ENCODE peak calls at places on chromosomes 7 and 10, in six cellular contexts. U is neural progenitor cell, C is MM.1S, J is PC-9, M is PC-3, G is GM23338. W is an unnamed sample. For H3F3A, the result is how much of the 10 kb centered on the place peaks cover.

GRCh38 chr7:118734541-118734940 is 510.0 kb downstream of the ANKRD7 start:
- DNase-seq in J (no peak), M (no peak), U (no peak), C (no peak), G (no peak), W (no peak)

GRCh38 chr7:129553861-129554530 is 51.7 kb downstream of the SMKR1 start:
- DNase-seq in M (peak), U (no peak), G (no peak), C (no peak), J (no peak), W (peak)

GRCh38 chr10:91643700-91644099 is 10.8 kb upstream of the PPP1R3C start:
- DNase-seq in G (peak), C (no peak), J (no peak), U (peak), M (peak), W (no peak)

GRCh38 chr10:90321132-90321816 is 536.6 kb downstream of the HTR7 start:
- DNase-seq in C (no peak), U (no peak), G (no peak), M (no peak), J (no peak), W (peak)

GRCh38 chr10:24240001-24240751 is 31.2 kb downstream of the KIAA1217 start:
- DNase-seq in M (no peak), J (no peak), G (no peak), C (no peak), U (peak), W (peak)

GRCh38 chr10:43482319-43483078 is 45.6 kb downstream of the ZNF487 start:
- DNase-seq in C (no peak), U (no peak), J (no peak), M (no peak), G (no peak), W (no peak)

GRCh38 chr7:80703272-80703671 is 64.8 kb downstream of the CD36 start:
- DNase-seq in G (no peak), J (no peak), M (no peak), U (no peak), C (no peak), W (peak)

GRCh38 chr10:102267748-102268147 is 22.4 kb downstream of the GBF1 start:
- DNase-seq in J (no peak), C (no peak), G (no peak), U (no peak), M (peak), W (peak)

GRCh38 chr10:18005781-18006456 is 54.2 kb downstream of the SLC39A12 start:
- DNase-seq in G (peak), M (peak), J (no peak), C (no peak), U (no peak), W (peak)

GRCh38 chr10:132987671-132988571 is 45.6 kb upstream of the CFAP46 start:
- DNase-seq in G (no peak), C (no peak), U (no peak), M (no peak), J (no peak), W (peak)

GRCh38 chr10:60733189-60733815 is 45.0 kb upstream of the CDK1 start:
- DNase-seq in C (peak), U (peak), M (peak), J (peak), G (peak), W (peak)

GRCh38 chr10:924524-924859 is 7.0 kb downstream of the LARP4B start:
- DNase-seq in J (no peak), U (no peak), C (no peak), M (no peak), G (peak), W (no peak)

GRCh38 chr7:44761207-44762161 is 12.8 kb downstream of the ZMIZ2 start:
- DNase-seq in C (no peak), J (no peak), M (no peak), G (peak), U (no peak), W (peak)

GRCh38 chr7:128830231-128831177 is at the start of gene FLNC:
- DNase-seq in U (peak), M (peak), G (peak), J (no peak), C (no peak), W (peak)

GRCh38 chr7:4747013-4747412 is 28.4 kb upstream of the AP5Z1 start:
- DNase-seq in M (no peak), C (no peak), U (no peak), G (no peak), J (no peak), W (no peak)

GRCh38 chr10:3622845-3623621 is 162.0 kb downstream of the KLF6 start:
- DNase-seq in M (no peak), G (no peak), U (no peak), C (peak), J (peak), W (no peak)

GRCh38 chr7:107048783-107049418 is 4.4 kb downstream of the PRKAR2B start:
- DNase-seq in G (no peak), U (no peak), C (no peak), M (no peak), J (no peak), W (no peak)

GRCh38 chr7:100169147-100169850 is 882 bp upstream of the GAL3ST4 start:
- DNase-seq in J (no peak), C (no peak), M (no peak), G (no peak), U (no peak), W (no peak)

GRCh38 chr10:110501142-110501937 is 3.6 kb downstream of the DUSP5 start:
- DNase-seq in U (peak), M (peak), G (peak), C (peak), J (peak), W (peak)

GRCh38 chr7:23216021-23216420 is 30.6 kb upstream of the GPNMB start:
- DNase-seq in U (no peak), J (no peak), M (no peak), C (no peak), G (no peak), W (no peak)

GRCh38 chr7:42065942-42066341 is 171.1 kb downstream of the GLI3 start:
- DNase-seq in J (no peak), U (peak), C (no peak), G (peak), M (no peak), W (no peak)

GRCh38 chr7:24917510-24918239 is 62.3 kb downstream of the OSBPL3 start:
- DNase-seq in G (no peak), U (no peak), C (peak), J (no peak), M (no peak), W (peak)

GRCh38 chr7:116950889-116951351 is 2.4 kb upstream of the ST7 start:
- DNase-seq in M (no peak), G (no peak), J (no peak), U (no peak), C (no peak), W (no peak)

GRCh38 chr7:156334636-156335035 is 305.9 kb upstream of the RNF32 start:
- DNase-seq in G (no peak), U (no peak), J (no peak), M (peak), C (no peak), W (no peak)

GRCh38 chr7:40162516-40162915 is 27.7 kb downstream of the SUGCT start:
- DNase-seq in M (peak), C (no peak), U (no peak), J (no peak), G (no peak), W (peak)

GRCh38 chr7:157569967-157570366 is 233.2 kb downstream of the DNAJB6 start:
- DNase-seq in U (no peak), G (no peak), C (no peak), J (no peak), M (no peak), W (no peak)

GRCh38 chr7:36360244-36360643 is 29.4 kb upstream of the ANLN start:
- DNase-seq in G (peak), M (no peak), U (peak), J (no peak), C (no peak), W (no peak)
- TF ChIP-seq EZH2 in G (no peak), M (no peak), U (no peak), J (no peak), C (no peak), W (no peak)

GRCh38 chr7:2717293-2717904 is 29.4 kb downstream of the AMZ1 start:
- DNase-seq in G (no peak), J (no peak), M (no peak), U (no peak), C (no peak), W (no peak)
- H2AFZ ChIP-seq in G (no peak), J (no peak), M (no peak), U (no peak), C (no peak), W (no peak)

DNA sequence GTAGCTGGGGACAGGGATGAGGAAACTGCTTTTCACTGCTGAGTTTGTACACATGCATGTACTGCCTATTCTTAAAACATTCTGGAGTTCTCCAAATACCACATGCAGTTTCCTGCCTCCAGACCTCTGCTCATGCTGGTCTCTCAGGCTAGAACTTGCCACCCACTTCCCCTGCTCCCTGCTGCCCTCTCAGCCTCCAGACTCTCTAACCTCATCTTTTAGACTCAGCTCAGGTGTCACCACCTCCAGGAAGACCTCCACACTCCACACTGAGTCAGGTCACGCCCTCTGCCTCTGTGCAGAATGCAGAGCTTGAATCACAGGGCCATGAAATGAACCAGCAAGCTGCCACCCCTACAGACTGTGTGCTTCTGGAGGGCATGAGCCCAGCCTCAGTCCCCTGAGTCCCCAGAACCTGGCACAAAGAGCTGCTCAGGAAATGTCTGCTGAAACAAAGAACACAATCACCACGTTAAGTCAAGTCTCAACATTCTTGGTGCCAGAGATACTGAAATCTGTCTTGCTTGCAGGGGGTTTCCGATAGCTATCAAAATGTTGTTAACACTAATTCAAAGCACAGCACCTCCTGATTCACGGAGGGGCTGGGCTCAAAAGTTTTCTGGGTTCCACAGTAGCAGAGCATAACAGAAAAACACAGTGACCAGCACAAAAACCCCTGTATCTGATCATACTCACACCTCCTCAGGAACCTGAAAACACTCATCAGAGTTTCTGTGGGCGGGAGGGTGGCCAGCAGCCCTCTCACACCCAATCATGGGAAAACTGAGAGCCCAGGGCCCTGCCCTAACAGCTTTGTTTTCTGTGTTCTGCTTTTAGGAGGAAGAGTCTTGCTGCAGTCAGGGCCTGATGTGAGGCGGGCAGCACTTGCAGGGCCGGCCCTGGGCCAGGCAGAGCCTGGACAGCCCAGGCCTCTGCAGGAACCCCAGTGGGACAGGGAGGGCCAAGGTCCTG is 21.1 kb downstream of the FAM53B start:
- DNase-seq in M (no peak), G (no peak), C (peak), U (no peak), J (no peak), W (peak)
- H3F3A ChIP-seq in M (under half), G (under half), C (under half), U (under half), J (under half), W (under half)

GRCh38 chr7:38630720-38631673 is at the start of gene AMPH:
- DNase-seq in J (no peak), C (peak), M (no peak), U (peak), G (peak), W (peak)
- TF ChIP-seq EZH2 in J (no peak), C (no peak), M (peak), U (peak), G (no peak), W (no peak)

GRCh38 chr7:52085610-52086009 is 769.0 kb upstream of the COBL start:
- DNase-seq in U (no peak), M (no peak), C (no peak), G (peak), J (no peak), W (no peak)

GRCh38 chr7:52091101-52091500 is 774.5 kb upstream of the COBL start:
- DNase-seq in U (no peak), M (no peak), C (no peak), J (no peak), G (no peak), W (no peak)

GRCh38 chr7:52088008-52088787 is 771.6 kb upstream of the COBL start:
- DNase-seq in U (peak), J (no peak), C (no peak), M (no peak), G (peak), W (no peak)
- H2AFZ ChIP-seq in U (peak), J (no peak), C (no peak), M (no peak), G (peak), W (no peak)

GRCh38 chr10:63260860-63261251 is 127.7 kb downstream of the NRBF2 start:
- DNase-seq in C (no peak), M (peak), G (no peak), J (no peak), U (no peak), W (no peak)

GRCh38 chr10:63257784-63258183 is 124.7 kb downstream of the NRBF2 start:
- DNase-seq in J (no peak), G (no peak), U (no peak), M (no peak), C (no peak), W (no peak)

GRCh38 chr10:63260103-63260859 is 127.2 kb downstream of the NRBF2 start:
- DNase-seq in M (peak), G (no peak), C (no peak), J (peak), U (no peak), W (no peak)

GRCh38 chr10:63261496-63261895 is 128.4 kb downstream of the NRBF2 start:
- DNase-seq in C (no peak), M (peak), U (no peak), G (no peak), J (no peak), W (peak)

DNA sequence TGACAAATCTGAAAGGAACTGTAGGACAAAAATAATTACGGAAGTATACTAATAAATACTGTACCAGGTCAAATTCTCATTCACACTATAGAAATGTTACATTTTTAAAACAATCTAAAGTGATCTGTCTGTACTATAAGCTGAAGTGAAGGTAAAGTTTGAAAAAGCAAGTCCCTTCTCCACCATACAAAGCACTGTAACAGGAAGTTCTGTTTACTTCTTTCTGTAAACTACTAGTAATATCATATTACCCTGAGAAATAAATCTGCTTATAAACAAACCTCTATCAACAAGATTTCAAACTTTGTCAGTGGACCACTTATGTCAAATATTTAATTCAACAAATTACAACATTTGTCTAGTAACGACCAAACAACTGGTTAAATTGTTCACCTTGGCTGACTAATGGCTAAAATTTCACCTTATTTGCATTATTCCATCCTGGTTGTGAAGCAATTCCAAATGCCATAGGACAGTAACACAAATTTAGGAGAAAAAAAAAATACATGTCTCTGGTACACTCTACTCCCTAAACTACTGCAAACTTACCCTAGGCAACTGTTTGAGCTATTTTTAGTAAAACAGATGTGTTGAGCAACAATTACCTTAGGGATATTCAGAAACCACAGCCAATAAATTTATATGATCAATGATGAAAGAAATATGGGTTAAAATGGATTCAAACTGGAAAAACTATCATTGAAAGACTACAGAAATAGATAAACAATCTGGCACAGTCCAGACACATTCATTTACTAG is 126.0 kb downstream of the NRBF2 start:
- DNase-seq in J (no peak), G (no peak), C (no peak), M (no peak), U (no peak), W (no peak)
- H3F3A ChIP-seq in J (under half), G (under half), C (under half), M (under half), U (under half), W (under half)

DNA sequence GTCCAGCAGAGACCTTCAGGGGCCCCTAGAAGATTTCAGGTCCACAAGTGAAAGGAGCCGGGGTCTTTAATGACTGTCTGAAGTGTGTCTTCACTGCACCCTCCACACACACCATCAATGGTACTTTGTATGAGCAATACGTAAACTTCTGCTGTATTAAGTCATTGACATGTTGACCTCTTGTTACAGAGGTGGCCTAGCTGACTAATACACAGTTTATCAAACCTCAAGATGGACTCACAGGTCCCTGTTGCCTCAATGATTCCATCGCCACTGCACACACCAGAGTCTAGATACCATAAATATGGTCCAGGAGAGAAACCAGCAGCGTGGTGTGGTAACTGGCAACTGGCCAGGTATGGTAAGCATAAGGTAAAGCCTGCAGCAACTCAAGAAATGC is 19.5 kb downstream of the KCNMA1 start:
- DNase-seq in U (no peak), C (no peak), G (no peak), J (no peak), M (no peak), W (no peak)
- TF ChIP-seq EZH2 in U (no peak), C (no peak), G (no peak), J (no peak), M (no peak), W (no peak)

GRCh38 chr7:90210925-90211324 is 615 bp upstream of the STEAP2 start:
- DNase-seq in U (no peak), G (peak), M (peak), C (no peak), J (no peak), W (peak)
- H2AFZ ChIP-seq in U (peak), G (peak), M (peak), C (peak), J (peak), W (peak)

DNA sequence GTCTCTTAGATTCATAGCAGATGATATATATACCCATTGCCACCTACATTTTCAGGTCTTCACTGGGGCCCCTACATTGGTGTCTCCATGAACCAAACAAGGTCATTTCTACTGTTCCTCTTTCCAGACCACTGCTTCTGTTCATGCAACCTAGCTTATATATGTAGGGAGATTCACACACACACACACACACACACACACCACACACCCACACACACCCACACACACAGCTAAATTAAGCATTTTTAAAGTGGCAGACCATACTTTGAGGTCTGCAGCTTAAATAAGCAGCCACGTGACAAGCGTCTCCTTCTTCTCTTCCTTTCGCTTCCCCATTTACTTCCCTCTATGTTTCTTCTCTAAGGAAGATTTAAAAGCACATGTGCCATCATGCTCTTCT is 70.0 kb upstream of the CC2D2B start:
- DNase-seq in M (no peak), G (no peak), C (no peak), J (no peak), U (no peak), W (no peak)
- H3F3A ChIP-seq in M (under half), G (under half), C (under half), J (under half), U (under half), W (under half)

W was measured in GM23248.